ENCODE peak calls at places on chromosomes 13 and 19, in five cellular contexts. B is body of pancreas, U is astrocyte, O is thoracic aorta, C is Peyer's patch. Z is an unnamed sample.

GRCh38 chr19:11814707-11815050 is 606 bp downstream of the ZNF440 start:
- DNase-seq in U (peak; percentile 22), O (no peak), C (no peak), B (peak; percentile 14), Z (peak; percentile 51)

GRCh38 chr13:30421093-30422055 is 919 bp upstream of the UBE2L5 start:
- DNase-seq in O (peak; percentile 62), C (peak; percentile 85), U (peak; percentile 75), B (peak; percentile 85), Z (peak; percentile 78)

GRCh38 chr13:111022241-111022640 is 92.9 kb upstream of the ARHGEF7 start:
- DNase-seq in B (no peak), O (no peak), C (no peak), U (no peak), Z (no peak)

GRCh38 chr13:30997697-30998547 is 65.5 kb downstream of the TEX26 start:
- DNase-seq in C (no peak), U (no peak), B (no peak), O (no peak), Z (peak; percentile 16)

GRCh38 chr19:15683411-15683810 is 10.5 kb downstream of the CYP4F12 start:
- DNase-seq in B (no peak), C (no peak), O (no peak), U (no peak), Z (no peak)

GRCh38 chr13:26051231-26052135 is at the start of gene SHISA2:
- DNase-seq in C (no peak), U (peak; percentile 49), B (peak; percentile 18), O (no peak), Z (peak; percentile 79)

GRCh38 chr13:101082441-101082840 is 333.9 kb downstream of the NALCN start:
- DNase-seq in U (no peak), C (no peak), O (no peak), B (no peak), Z (no peak)

GRCh38 chr19:47351545-47351944 is 2.4 kb downstream of the DHX34 start:
- DNase-seq in B (no peak), O (no peak), U (peak; percentile 27), C (no peak), Z (peak; percentile 82)

GRCh38 chr19:7658219-7658686 is 10.6 kb upstream of the RETN start:
- DNase-seq in U (no peak), B (no peak), O (no peak), C (no peak), Z (no peak)

GRCh38 chr19:34479396-34479795 is 2.2 kb upstream of the WTIP start:
- DNase-seq in C (no peak), O (no peak), U (no peak), B (no peak), Z (no peak)

GRCh38 chr13:74758188-74758587 is 624.0 kb upstream of the KLF12 start:
- DNase-seq in O (no peak), U (no peak), C (no peak), B (no peak), Z (no peak)

GRCh38 chr13:28451482-28452217 is 43.3 kb downstream of the FLT1 start:
- DNase-seq in U (no peak), C (no peak), O (no peak), B (no peak), Z (no peak)
- H3K4me3 ChIP-seq in U (no peak overlapping the region), C (no peak overlapping the region), O (peak overlapping the region; percentile 62), B (no peak overlapping the region), Z (no peak overlapping the region)

GRCh38 chr13:97849305-97849704 is 104.2 kb upstream of the IPO5 start:
- DNase-seq in U (peak; percentile 18), C (no peak), B (no peak), O (no peak), Z (peak; percentile 63)
- TF ChIP-seq CTCF in U (peak; percentile 39), C (no peak), B (no peak), O (no peak), Z (peak; percentile 66)

GRCh38 chr19:42079886-42080763 is 4.2 kb downstream of the ZNF574 start:
- DNase-seq in O (no peak), B (no peak), C (no peak), U (no peak), Z (no peak)

GRCh38 chr19:42079276-42079669 is 3.3 kb downstream of the ZNF574 start:
- DNase-seq in C (no peak), O (no peak), B (no peak), U (no peak), Z (no peak)

GRCh38 chr19:42076375-42076944 is 494 bp downstream of the ZNF574 start:
- DNase-seq in O (no peak), U (no peak), C (no peak), B (no peak), Z (no peak)

GRCh38 chr19:42078538-42079275 is 2.7 kb downstream of the ZNF574 start:
- DNase-seq in B (no peak), U (no peak), O (no peak), C (no peak), Z (no peak)

GRCh38 chr19:42078058-42078457 is 2.1 kb downstream of the ZNF574 start:
- DNase-seq in O (no peak), C (no peak), B (no peak), U (no peak), Z (no peak)
- H3K4me3 ChIP-seq in O (no peak overlapping the region), C (no peak overlapping the region), B (no peak overlapping the region), U (peak overlapping the region; percentile 88), Z (no peak overlapping the region)

DNA sequence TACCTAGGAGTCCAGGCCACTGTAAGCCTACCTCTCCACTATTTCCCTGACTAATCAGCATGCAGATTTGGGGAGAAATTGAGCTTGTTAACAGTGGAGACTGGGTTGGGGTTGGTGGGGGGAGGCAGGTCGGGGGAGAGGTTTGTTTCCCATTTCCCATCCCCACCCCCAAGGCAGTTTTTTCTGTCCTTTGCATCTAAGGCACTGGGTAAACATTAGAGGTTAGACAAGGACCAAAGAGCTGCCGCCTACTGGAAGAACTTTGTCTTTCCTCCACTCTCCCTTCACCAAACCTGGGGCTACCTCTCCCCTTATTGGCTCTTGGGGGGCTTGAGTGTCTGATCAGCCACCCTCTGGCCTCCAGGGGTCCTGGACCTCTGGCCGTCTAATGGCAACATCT is 953 bp downstream of the KCNN4 start:
- DNase-seq in C (peak; percentile 43), O (no peak), B (no peak), U (no peak), Z (no peak)
- TF ChIP-seq CTCF in C (peak; percentile 25), O (no peak), B (no peak), U (no peak), Z (peak; percentile 36)

GRCh38 chr13:33204130-33204927 is 81.2 kb downstream of the STARD13 start:
- DNase-seq in U (peak; percentile 87), O (peak; percentile 36), B (peak; percentile 90), C (no peak), Z (peak; percentile 94)

GRCh38 chr13:33206945-33207615 is 78.5 kb downstream of the STARD13 start:
- DNase-seq in B (no peak), C (no peak), U (no peak), O (no peak), Z (no peak)

GRCh38 chr13:33205224-33205623 is 80.3 kb downstream of the STARD13 start:
- DNase-seq in C (no peak), U (no peak), B (no peak), O (no peak), Z (no peak)

GRCh38 chr13:33206425-33206824 is 79.1 kb downstream of the STARD13 start:
- DNase-seq in U (peak; percentile 72), B (no peak), C (no peak), O (no peak), Z (no peak)

GRCh38 chr13:33205804-33206221 is 79.7 kb downstream of the STARD13 start:
- DNase-seq in U (no peak), C (no peak), B (peak; percentile 55), O (no peak), Z (peak; percentile 82)
- H3K4me3 ChIP-seq in U (no peak overlapping the region), C (no peak overlapping the region), B (no peak overlapping the region), O (peak overlapping the region; percentile 77), Z (peak overlapping the region; percentile 57)

Z was measured in choroid plexus epithelial cell.